ENCODE peak calls at places on chromosomes 13 and 19, in five cellular contexts. W is GM23338, M is IMR-90, X is endothelial cell of umbilical vein, D is PC-3. E is an unnamed sample. For H3K4me1, the result is how much of the 10 kb centered on the place peaks cover.

GRCh38 chr13:36904219-36904618 is 15.8 kb downstream of the SMAD9 start:
- DNase-seq in W (no peak), M (no peak), X (no peak), D (no peak), E (no peak)

GRCh38 chr13:24671367-24672117 is 8.7 kb upstream of the ATP12A start:
- DNase-seq in W (peak), M (peak), X (peak), D (peak), E (peak)

GRCh38 chr13:39603424-39603947 is 493 bp upstream of the LHFPL6 start:
- DNase-seq in W (peak), M (peak), X (peak), D (peak), E (peak)

GRCh38 chr19:51027126-51027806 is 850 bp upstream of the KLK11 start:
- DNase-seq in W (no peak), M (no peak), X (no peak), D (no peak), E (no peak)

GRCh38 chr19:36041831-36042230 is 9.2 kb upstream of the CLIP3 start:
- DNase-seq in W (peak), M (peak), X (peak), D (peak), E (peak)

GRCh38 chr19:29285878-29286277 is 72.9 kb upstream of the UQCRFS1 start:
- DNase-seq in W (peak), M (no peak), X (no peak), D (no peak), E (peak)

GRCh38 chr19:38676023-38676877 is 28.8 kb downstream of the ACTN4 start:
- DNase-seq in W (no peak), M (peak), X (peak), D (no peak), E (peak)

GRCh38 chr19:6739884-6740588 is 556 bp downstream of the TRIP10 start:
- DNase-seq in W (peak), M (no peak), X (peak), D (no peak), E (peak)

GRCh38 chr13:99205621-99206220 is 5.1 kb downstream of the UBAC2 start:
- DNase-seq in W (no peak), M (no peak), X (no peak), D (no peak), E (no peak)

GRCh38 chr13:41546372-41547252 is 89.3 kb downstream of the RGCC start:
- DNase-seq in W (no peak), M (peak), X (no peak), D (peak), E (peak)

GRCh38 chr13:107680115-107680514 is 535.2 kb downstream of the LIG4 start:
- DNase-seq in W (no peak), M (peak), X (peak), D (peak), E (peak)

GRCh38 chr19:33350538-33351309 is 22.8 kb upstream of the CEBPG start:
- DNase-seq in W (no peak), M (peak), X (no peak), D (peak), E (peak)

GRCh38 chr13:109778102-109778542 is 8.3 kb downstream of the IRS2 start:
- DNase-seq in W (no peak), M (peak), X (peak), D (peak), E (peak)

GRCh38 chr13:21355304-21355703 is 103.8 kb downstream of the ZDHHC20 start:
- DNase-seq in W (no peak), M (no peak), X (no peak), D (no peak), E (no peak)

GRCh38 chr13:49858183-49858856 is 65.8 kb upstream of the KPNA3 start:
- DNase-seq in W (no peak), M (peak), X (no peak), D (peak), E (peak)

GRCh38 chr13:109401891-109402290 is 384.5 kb downstream of the IRS2 start:
- DNase-seq in W (no peak), M (no peak), X (no peak), D (no peak), E (peak)

GRCh38 chr19:5063873-5064645 is 95.1 kb downstream of the KDM4B start:
- DNase-seq in W (no peak), M (no peak), X (no peak), D (no peak), E (no peak)

GRCh38 chr13:54637377-54637776 is 1608.8 kb downstream of the OLFM4 start:
- DNase-seq in W (peak), M (no peak), X (no peak), D (peak), E (no peak)

GRCh38 chr19:45511074-45511473 is 3.8 kb downstream of the VASP start:
- DNase-seq in W (no peak), M (no peak), X (no peak), D (no peak), E (no peak)

GRCh38 chr13:109684084-109684835 is 102.1 kb downstream of the IRS2 start:
- DNase-seq in W (no peak), M (no peak), X (no peak), D (no peak), E (no peak)

GRCh38 chr19:42497492-42498226 is 30.6 kb downstream of the CEACAM1 start:
- DNase-seq in W (no peak), M (no peak), X (no peak), D (no peak), E (no peak)

GRCh38 chr13:113921763-113922162 is 52.1 kb downstream of the C13orf46 start:
- DNase-seq in W (no peak), M (no peak), X (no peak), D (no peak), E (no peak)

GRCh38 chr19:8045872-8046568 is 6.5 kb upstream of the CCL25 start:
- DNase-seq in W (no peak), M (no peak), X (no peak), D (no peak), E (no peak)

GRCh38 chr19:8046569-8047165 is 5.9 kb upstream of the CCL25 start:
- DNase-seq in W (no peak), M (no peak), X (no peak), D (no peak), E (no peak)

GRCh38 chr19:8054169-8054568 is 1.6 kb downstream of the CCL25 start:
- DNase-seq in W (no peak), M (no peak), X (no peak), D (no peak), E (no peak)

GRCh38 chr19:8052464-8052859 is at the start of gene CCL25:
- DNase-seq in W (no peak), M (no peak), X (no peak), D (no peak), E (no peak)

GRCh38 chr19:8050274-8051096 is 2.1 kb upstream of the CCL25 start:
- DNase-seq in W (peak), M (peak), X (peak), D (peak), E (peak)
- H3K4me3 ChIP-seq in W (peak), M (no peak), X (no peak), D (peak), E (no peak)

DNA sequence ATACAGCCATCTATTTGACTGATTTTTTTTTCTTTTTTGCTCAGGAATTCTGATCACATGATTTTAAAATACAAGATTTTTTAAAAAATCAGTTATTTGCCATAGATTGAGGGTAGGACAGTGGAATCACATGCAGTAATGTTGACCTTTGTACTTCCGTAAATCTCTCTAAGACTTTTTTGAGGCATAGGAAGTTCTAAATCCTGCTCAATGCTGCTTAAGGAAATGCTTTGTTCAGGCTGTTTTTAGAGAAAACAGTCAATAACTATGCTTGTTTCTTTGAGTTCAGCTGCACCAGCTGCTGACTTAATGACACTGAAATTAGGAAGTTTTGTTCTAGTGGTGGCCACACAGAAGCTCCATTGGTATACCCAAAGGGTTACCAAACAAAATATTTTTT is 61.0 kb downstream of the KLF12 start:
- DNase-seq in W (no peak), M (no peak), X (peak), D (no peak), E (no peak)
- H2AFZ ChIP-seq in W (no peak), M (no peak), X (no peak), D (no peak), E (no peak)

GRCh38 chr19:3042545-3043267 is 13.6 kb upstream of the TLE2 start:
- DNase-seq in W (no peak), M (no peak), X (no peak), D (no peak), E (no peak)
- H3K4me1 ChIP-seq in W (under half), M (under half), X (under half), D (under half), E (under half)

DNA sequence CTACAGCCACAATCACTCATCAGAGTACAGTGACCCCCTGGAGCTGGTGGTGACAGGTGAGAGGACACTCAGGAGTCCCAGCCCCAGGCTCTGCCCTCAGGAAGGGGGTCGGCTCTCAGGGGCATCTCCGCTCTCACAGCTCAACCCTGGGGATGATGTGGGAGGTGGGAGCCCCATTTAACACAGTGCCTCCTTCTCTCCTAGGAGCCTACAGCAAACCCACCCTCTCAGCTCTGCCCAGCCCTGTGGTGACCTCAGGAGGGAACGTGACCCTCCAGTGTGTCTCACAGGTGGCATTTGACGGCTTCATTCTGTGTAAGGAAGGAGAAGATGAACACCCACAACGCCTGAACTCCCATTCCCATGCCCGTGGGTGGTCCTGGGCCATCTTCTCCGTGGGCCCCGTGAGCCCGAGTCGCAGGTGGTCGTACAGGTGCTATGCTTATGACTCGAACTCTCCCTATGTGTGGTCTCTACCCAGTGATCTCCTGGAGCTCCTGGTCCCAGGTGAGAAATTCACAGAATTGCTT is 1.0 kb downstream of the LILRA2 start:
- DNase-seq in W (no peak), M (no peak), X (no peak), D (no peak), E (no peak)
- H3K4me3 ChIP-seq in W (no peak), M (no peak), X (no peak), D (no peak), E (no peak)

E was measured in GM23248.